ENCODE peak calls at places on chromosomes 6 and 20, in six cellular contexts. M is stomach, Y is HepG2, D is ovary, I is upper lobe of left lung, F is suprapubic skin. O is an unnamed sample. For H3K4me1, the result is how much of the 10 kb centered on the place peaks cover.

GRCh38 chr6:26016326-26017275 is 54.0 kb downstream of the TRIM38 start:
- DNase-seq in M (no peak), Y (no peak), D (peak), I (no peak), F (no peak), O (no peak)

GRCh38 chr6:152983637-152984386 is 971 bp upstream of the FBXO5 start:
- DNase-seq in M (peak), Y (peak), D (peak), I (peak), F (peak), O (peak)

GRCh38 chr20:4134861-4135379 is 119.6 kb upstream of the RNF24 start:
- DNase-seq in M (peak), Y (no peak), D (no peak), I (no peak), F (no peak), O (peak)

GRCh38 chr6:11810039-11810541 is 31.5 kb upstream of the ADTRP start:
- DNase-seq in M (peak), Y (no peak), D (peak), I (peak), F (peak), O (peak)

GRCh38 chr6:46541556-46541955 is 50.3 kb upstream of the RCAN2 start:
- DNase-seq in M (no peak), Y (no peak), D (no peak), I (no peak), F (no peak), O (no peak)

GRCh38 chr6:66788579-66788978 is 1081.6 kb upstream of the EYS start:
- DNase-seq in M (no peak), Y (no peak), D (no peak), I (no peak), F (no peak), O (no peak)

GRCh38 chr6:4910060-4910746 is 93.6 kb downstream of the RPP40 start:
- DNase-seq in M (peak), Y (no peak), D (no peak), I (peak), F (no peak), O (peak)

GRCh38 chr20:571754-572331 is 28.3 kb upstream of the CSNK2A1 start:
- DNase-seq in M (peak), Y (no peak), D (peak), I (peak), F (peak), O (peak)

GRCh38 chr6:40852667-40853383 is 186.2 kb downstream of the UNC5CL start:
- DNase-seq in M (no peak), Y (peak), D (no peak), I (no peak), F (no peak), O (no peak)

GRCh38 chr6:7846971-7847818 is 63.4 kb downstream of the TXNDC5 start:
- DNase-seq in M (no peak), Y (no peak), D (peak), I (no peak), F (no peak), O (no peak)

GRCh38 chr6:97524846-97525245 is 241.8 kb upstream of the MMS22L start:
- DNase-seq in M (no peak), Y (no peak), D (no peak), I (no peak), F (no peak), O (no peak)

GRCh38 chr6:126051739-126052138 is 65.4 kb downstream of the TRMT11 start:
- DNase-seq in M (no peak), Y (no peak), D (no peak), I (no peak), F (no peak), O (no peak)

GRCh38 chr20:56187791-56188190 is 60.7 kb upstream of the MC3R start:
- DNase-seq in M (no peak), Y (peak), D (no peak), I (no peak), F (no peak), O (no peak)

GRCh38 chr6:96015791-96016776 is at the start of gene FUT9:
- DNase-seq in M (peak), Y (no peak), D (peak), I (no peak), F (peak), O (no peak)

GRCh38 chr6:158642805-158643489 is 1.6 kb downstream of the DYNLT1 start:
- DNase-seq in M (peak), Y (no peak), D (no peak), I (peak), F (peak), O (no peak)

GRCh38 chr6:149904661-149905370 is 6.9 kb upstream of the RAET1E start:
- DNase-seq in M (no peak), Y (no peak), D (no peak), I (no peak), F (peak), O (no peak)

GRCh38 chr6:39195792-39196385 is 33.4 kb downstream of the KCNK5 start:
- DNase-seq in M (no peak), Y (no peak), D (no peak), I (no peak), F (no peak), O (no peak)

GRCh38 chr6:39199541-39199940 is 29.7 kb downstream of the KCNK5 start:
- DNase-seq in M (no peak), Y (no peak), D (no peak), I (no peak), F (no peak), O (no peak)

GRCh38 chr6:39196648-39197047 is 32.6 kb downstream of the KCNK5 start:
- DNase-seq in M (no peak), Y (no peak), D (no peak), I (no peak), F (no peak), O (no peak)

GRCh38 chr6:39199976-39200375 is 29.3 kb downstream of the KCNK5 start:
- DNase-seq in M (no peak), Y (no peak), D (no peak), I (no peak), F (no peak), O (no peak)

GRCh38 chr6:39197521-39198500 is 31.5 kb downstream of the KCNK5 start:
- DNase-seq in M (no peak), Y (no peak), D (no peak), I (no peak), F (no peak), O (no peak)
- TF ChIP-seq CTCF in M (no peak), Y (no peak), D (no peak), I (no peak), F (no peak), O (no peak)

DNA sequence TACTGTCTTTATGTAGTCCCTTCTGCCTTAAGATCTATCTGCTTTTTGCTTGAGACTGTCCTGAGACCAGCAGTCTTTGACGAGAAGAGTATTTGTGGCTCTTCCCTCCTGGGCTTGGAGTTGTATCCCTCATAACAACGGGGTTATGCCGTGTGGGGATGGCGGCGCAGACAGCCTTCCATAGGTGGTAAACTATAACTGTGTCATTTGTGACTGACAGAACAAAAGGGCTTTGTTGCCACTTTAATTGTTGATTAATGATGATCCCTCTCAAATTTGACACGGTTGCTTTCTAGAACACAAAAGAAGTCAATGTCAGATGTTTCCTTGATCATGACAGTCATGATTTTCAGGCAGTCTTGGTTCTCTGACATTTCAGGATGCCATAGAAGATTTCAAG is 196.6 kb downstream of the JARID2 start:
- DNase-seq in M (no peak), Y (no peak), D (no peak), I (no peak), F (no peak), O (no peak)
- TF ChIP-seq EP300 in M (no peak), Y (no peak), D (no peak), I (no peak), F (no peak), O (no peak)

DNA sequence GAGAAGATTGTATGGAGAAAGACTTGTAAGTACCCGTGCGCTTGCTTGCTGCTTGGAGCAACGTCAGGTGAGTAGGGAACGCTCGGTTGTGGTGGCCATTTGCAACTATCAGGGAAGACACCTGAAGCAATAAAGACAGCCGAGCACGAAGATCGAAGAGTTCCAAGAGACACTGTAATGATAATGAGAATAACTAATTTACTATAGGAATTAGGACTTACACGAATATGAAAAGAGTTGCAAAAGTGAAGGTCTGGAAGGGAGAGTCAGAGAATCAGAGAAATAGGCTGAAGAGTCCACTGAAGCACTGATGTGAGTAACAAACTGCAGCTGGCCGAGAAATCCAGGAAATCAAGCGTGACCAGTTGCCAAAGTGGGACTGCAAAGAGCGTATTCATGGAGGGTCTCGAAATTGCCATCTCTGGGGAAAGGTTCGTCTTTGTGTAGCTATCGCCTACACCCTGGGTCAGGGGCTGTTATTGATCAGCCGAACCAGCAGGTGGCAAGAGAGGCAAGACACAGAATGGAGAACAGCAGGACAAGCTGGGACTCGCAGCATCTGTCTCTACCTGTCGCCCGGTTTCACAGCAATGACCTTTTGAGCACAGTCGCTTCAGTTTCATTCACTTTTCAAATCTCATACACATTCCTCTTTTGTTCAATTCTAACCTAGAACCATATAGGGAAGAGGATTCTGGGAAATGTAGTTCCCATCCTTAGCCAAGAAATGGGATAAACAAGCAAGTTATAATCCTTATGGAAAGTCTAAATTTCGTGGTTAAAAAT is 26.2 kb downstream of the LOC128125822 start:
- DNase-seq in M (peak), Y (peak), D (peak), I (peak), F (peak), O (peak)
- H3K4me1 ChIP-seq in M (under half), Y (under half), D (under half), I (under half), F (under half), O (under half)

GRCh38 chr20:38338849-38339520 is 7.3 kb upstream of the LBP start:
- DNase-seq in M (no peak), Y (no peak), D (no peak), I (no peak), F (no peak), O (no peak)
- TF ChIP-seq CTCF in M (no peak), Y (peak), D (no peak), I (no peak), F (no peak), O (no peak)

DNA sequence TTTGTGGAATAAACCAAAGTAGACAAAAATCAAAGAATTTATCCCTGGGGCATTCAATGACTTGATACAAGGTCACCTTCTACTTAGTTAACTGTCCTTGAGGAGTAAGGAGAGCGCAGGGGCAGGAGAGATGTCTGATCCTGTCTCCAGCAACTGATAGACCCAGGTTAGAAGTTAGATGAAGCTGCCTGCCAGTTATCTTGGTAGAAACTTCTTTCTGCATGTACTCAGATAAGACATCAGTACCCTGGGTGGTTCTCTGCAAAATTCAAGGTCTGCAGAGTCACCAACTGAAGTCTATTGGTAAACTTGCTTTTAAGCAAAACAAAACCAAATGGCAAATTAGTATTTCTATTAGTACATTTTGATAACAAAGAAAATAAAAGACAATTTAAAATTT is 2.7 kb downstream of the SGK1 start:
- DNase-seq in M (no peak), Y (no peak), D (no peak), I (no peak), F (no peak), O (no peak)
- TF ChIP-seq EP300 in M (no peak), Y (no peak), D (no peak), I (no peak), F (no peak), O (no peak)

GRCh38 chr6:120785459-120786086 is 548.7 kb downstream of the TBC1D32 start:
- DNase-seq in M (no peak), Y (no peak), D (peak), I (no peak), F (no peak), O (no peak)
- H3K4me1 ChIP-seq in M (under half), Y (under half), D (under half), I (under half), F (under half), O (under half)

GRCh38 chr6:33957391-33958207 is 153.8 kb upstream of the MLN start:
- DNase-seq in M (no peak), Y (no peak), D (no peak), I (no peak), F (no peak), O (no peak)

GRCh38 chr6:33960345-33961313 is 156.8 kb upstream of the MLN start:
- DNase-seq in M (no peak), Y (no peak), D (no peak), I (no peak), F (no peak), O (no peak)

GRCh38 chr6:33959661-33960344 is 156.0 kb upstream of the MLN start:
- DNase-seq in M (no peak), Y (no peak), D (no peak), I (no peak), F (no peak), O (no peak)

GRCh38 chr6:33958208-33958862 is 154.5 kb upstream of the MLN start:
- DNase-seq in M (no peak), Y (peak), D (no peak), I (no peak), F (no peak), O (no peak)

GRCh38 chr6:33958863-33959651 is 155.3 kb upstream of the MLN start:
- DNase-seq in M (no peak), Y (no peak), D (no peak), I (no peak), F (no peak), O (no peak)
- TF ChIP-seq CTCF in M (no peak), Y (no peak), D (no peak), I (no peak), F (no peak), O (no peak)

GRCh38 chr6:79810878-79811277 is 136.5 kb downstream of the ELOVL4 start:
- DNase-seq in M (no peak), Y (no peak), D (no peak), I (no peak), F (no peak), O (no peak)

GRCh38 chr6:79812195-79812594 is 135.2 kb downstream of the ELOVL4 start:
- DNase-seq in M (no peak), Y (no peak), D (no peak), I (no peak), F (no peak), O (no peak)

GRCh38 chr6:79808846-79809245 is 138.5 kb downstream of the ELOVL4 start:
- DNase-seq in M (no peak), Y (no peak), D (no peak), I (no peak), F (no peak), O (no peak)

GRCh38 chr6:79813143-79813542 is 134.2 kb downstream of the ELOVL4 start:
- DNase-seq in M (no peak), Y (no peak), D (no peak), I (no peak), F (no peak), O (no peak)

GRCh38 chr6:79810153-79810806 is 137.1 kb downstream of the ELOVL4 start:
- DNase-seq in M (no peak), Y (no peak), D (no peak), I (no peak), F (no peak), O (no peak)
- TF ChIP-seq EP300 in M (no peak), Y (no peak), D (no peak), I (no peak), F (no peak), O (no peak)

O was measured in transverse colon.